ENCODE peak calls at places on chromosomes 6 and 20, in seven cellular contexts. Y is HCEC 1CT; S is caudate nucleus; T is pancreas; O is astrocyte of the hippocampus; A is HEK293T; B is activated naive CD8-positive, alpha-beta T cell treated with anti-CD3 and anti-CD28 coated beads, Interleukin-2, amount 50 U/mL, for 24 hours. Q is an unnamed sample.
A peak's percentile ranks its signal among the peaks of the same experiment; 100 is the strongest.

GRCh38 chr20:38894091-38894847 is 31.9 kb upstream of the FAM83D start:
- DNase-seq in Y (no peak), S (no peak), T (peak; percentile 75), O (no peak), A (no peak), B (no peak), Q (no peak)

GRCh38 chr6:44966449-44967091 is 361.6 kb upstream of the RUNX2 start:
- DNase-seq in Y (peak; percentile 82), S (no peak), T (no peak), O (peak; percentile 42), A (peak; percentile 22), B (no peak), Q (no peak)

GRCh38 chr6:111642463-111643158 is 36.9 kb upstream of the TRAF3IP2 start:
- DNase-seq in Y (peak; percentile 74), S (no peak), T (peak; percentile 52), O (peak; percentile 66), A (peak; percentile 83), B (peak; percentile 32), Q (peak; percentile 28)

GRCh38 chr6:127118505-127119360 is at the start of gene RSPO3:
- DNase-seq in Y (peak; percentile 16), S (no peak), T (no peak), O (peak; percentile 65), A (peak; percentile 32), B (peak; percentile 8), Q (no peak)

GRCh38 chr6:144007779-144008500 is at the start of gene PLAGL1:
- DNase-seq in Y (peak; percentile 65), S (no peak), T (peak; percentile 61), O (peak; percentile 76), A (peak; percentile 81), B (peak; percentile 21), Q (no peak)

GRCh38 chr20:15834857-15835256 is 738.4 kb downstream of the KIF16B start:
- DNase-seq in Y (no peak), S (no peak), T (no peak), O (peak; percentile 31), A (no peak), B (no peak), Q (no peak)

GRCh38 chr6:27370391-27370790 is 18.2 kb upstream of the ZNF391 start:
- DNase-seq in Y (no peak), S (no peak), T (no peak), O (peak; percentile 8), A (no peak), B (no peak), Q (no peak)

GRCh38 chr20:37032077-37032476 is 63.7 kb downstream of the RBL1 start:
- DNase-seq in Y (no peak), S (no peak), T (no peak), O (no peak), A (no peak), B (no peak), Q (no peak)

GRCh38 chr6:157651731-157652490 is 171.1 kb upstream of the SNX9 start:
- DNase-seq in Y (no peak), S (no peak), T (no peak), O (no peak), A (no peak), B (no peak), Q (no peak)

GRCh38 chr20:36808317-36809257 is 35.0 kb upstream of the DSN1 start:
- DNase-seq in Y (peak; percentile 95), S (no peak), T (peak; percentile 37), O (peak; percentile 49), A (peak; percentile 82), B (peak; percentile 85), Q (peak; percentile 56)